ENCODE peak calls at places on chromosomes 16 and 17, in nine cellular contexts. One of them, this sample, is unnamed.

GRCh38 chr17:27315322-27315721 is 21.4 kb downstream of the WSB1 start:
- DNase-seq in COR-L47: no peak
- DNase-seq in left ventricle myocardium inferior: peak
- DNase-seq in activated CD4-positive, alpha-beta T cell treated with anti-CD3 and anti-CD28 coated beads, Interleukin-2, amount 50 U/mL, for 4 hours: no peak
- DNase-seq in lower lobe of right lung: peak
- DNase-seq in nucleus accumbens: no peak
- DNase-seq in NCI-H460: no peak
- DNase-seq in iris pigment epithelial cell: peak
- DNase-seq in T1000: no peak
- DNase-seq in this sample: no peak

GRCh38 chr17:15893333-15894024 is 51.5 kb upstream of the ADORA2B start:
- DNase-seq in lower lobe of right lung: no peak
- DNase-seq in iris pigment epithelial cell: peak
- DNase-seq in nucleus accumbens: no peak
- DNase-seq in NCI-H460: no peak
- DNase-seq in activated CD4-positive, alpha-beta T cell treated with anti-CD3 and anti-CD28 coated beads, Interleukin-2, amount 50 U/mL, for 4 hours: no peak
- DNase-seq in T1000: no peak
- DNase-seq in left ventricle myocardium inferior: no peak
- DNase-seq in COR-L47: no peak
- DNase-seq in this sample: no peak

GRCh38 chr16:50313596-50314483 is 47.5 kb downstream of the ADCY7 start:
- DNase-seq in T1000: no peak
- DNase-seq in lower lobe of right lung: peak
- DNase-seq in activated CD4-positive, alpha-beta T cell treated with anti-CD3 and anti-CD28 coated beads, Interleukin-2, amount 50 U/mL, for 4 hours: peak
- DNase-seq in left ventricle myocardium inferior: peak
- DNase-seq in COR-L47: no peak
- DNase-seq in nucleus accumbens: no peak
- DNase-seq in iris pigment epithelial cell: peak
- DNase-seq in NCI-H460: no peak
- DNase-seq in this sample: no peak

GRCh38 chr16:86500708-86501510 is 9.4 kb upstream of the FOXF1 start:
- DNase-seq in nucleus accumbens: no peak
- DNase-seq in iris pigment epithelial cell: no peak
- DNase-seq in left ventricle myocardium inferior: no peak
- DNase-seq in lower lobe of right lung: no peak
- DNase-seq in NCI-H460: no peak
- DNase-seq in activated CD4-positive, alpha-beta T cell treated with anti-CD3 and anti-CD28 coated beads, Interleukin-2, amount 50 U/mL, for 4 hours: no peak
- DNase-seq in COR-L47: no peak
- DNase-seq in T1000: no peak
- DNase-seq in this sample: peak

GRCh38 chr17:4980644-4981216 is 6.7 kb downstream of the CAMTA2 start:
- DNase-seq in lower lobe of right lung: no peak
- DNase-seq in iris pigment epithelial cell: peak
- DNase-seq in COR-L47: no peak
- DNase-seq in nucleus accumbens: no peak
- DNase-seq in T1000: no peak
- DNase-seq in NCI-H460: peak
- DNase-seq in activated CD4-positive, alpha-beta T cell treated with anti-CD3 and anti-CD28 coated beads, Interleukin-2, amount 50 U/mL, for 4 hours: no peak
- DNase-seq in left ventricle myocardium inferior: no peak
- DNase-seq in this sample: peak

GRCh38 chr16:76669288-76669687 is 392.1 kb downstream of the CNTNAP4 start:
- DNase-seq in activated CD4-positive, alpha-beta T cell treated with anti-CD3 and anti-CD28 coated beads, Interleukin-2, amount 50 U/mL, for 4 hours: no peak
- DNase-seq in iris pigment epithelial cell: no peak
- DNase-seq in T1000: no peak
- DNase-seq in nucleus accumbens: no peak
- DNase-seq in left ventricle myocardium inferior: no peak
- DNase-seq in NCI-H460: no peak
- DNase-seq in COR-L47: no peak
- DNase-seq in lower lobe of right lung: no peak
- DNase-seq in this sample: no peak

GRCh38 chr16:50742521-50743150 is 750 bp downstream of the CYLD start:
- DNase-seq in nucleus accumbens: no peak
- DNase-seq in iris pigment epithelial cell: peak
- DNase-seq in NCI-H460: no peak
- DNase-seq in lower lobe of right lung: peak
- DNase-seq in left ventricle myocardium inferior: peak
- DNase-seq in T1000: no peak
- DNase-seq in activated CD4-positive, alpha-beta T cell treated with anti-CD3 and anti-CD28 coated beads, Interleukin-2, amount 50 U/mL, for 4 hours: peak
- DNase-seq in COR-L47: peak
- DNase-seq in this sample: peak

GRCh38 chr17:1718362-1719165 is 5.9 kb upstream of the WDR81 start:
- DNase-seq in COR-L47: no peak
- DNase-seq in T1000: no peak
- DNase-seq in activated CD4-positive, alpha-beta T cell treated with anti-CD3 and anti-CD28 coated beads, Interleukin-2, amount 50 U/mL, for 4 hours: no peak
- DNase-seq in NCI-H460: no peak
- DNase-seq in left ventricle myocardium inferior: no peak
- DNase-seq in lower lobe of right lung: no peak
- DNase-seq in nucleus accumbens: no peak
- DNase-seq in iris pigment epithelial cell: no peak
- DNase-seq in this sample: no peak

GRCh38 chr16:84893849-84894599 is 74.2 kb downstream of the CRISPLD2 start:
- DNase-seq in COR-L47: no peak
- DNase-seq in iris pigment epithelial cell: peak
- DNase-seq in activated CD4-positive, alpha-beta T cell treated with anti-CD3 and anti-CD28 coated beads, Interleukin-2, amount 50 U/mL, for 4 hours: no peak
- DNase-seq in T1000: no peak
- DNase-seq in left ventricle myocardium inferior: no peak
- DNase-seq in nucleus accumbens: no peak
- DNase-seq in lower lobe of right lung: no peak
- DNase-seq in NCI-H460: no peak
- DNase-seq in this sample: no peak

This sample was measured in retina.